ENCODE peak calls at places on chromosome 16, in six cellular contexts. K is mesenchymal stem cell, H is neuronal stem cell, R is H9, Q is H1, X is trophoblast cell. T is an unnamed sample.

GRCh38 chr16:80039777-80040176 is 439.2 kb upstream of the MAF start:
- DNase-seq in K (no peak), H (no peak), R (no peak), Q (no peak), X (no peak), T (no peak)

GRCh38 chr16:56848056-56848936 is 16.7 kb upstream of the SLC12A3 start:
- DNase-seq in K (peak), H (no peak), R (no peak), Q (no peak), X (no peak), T (peak)

GRCh38 chr16:4531816-4532215 is 6.8 kb downstream of the CDIP1 start:
- DNase-seq in K (no peak), H (no peak), R (no peak), Q (no peak), X (no peak), T (no peak)

GRCh38 chr16:48961546-48961945 is 320.1 kb downstream of the CBLN1 start:
- DNase-seq in K (no peak), H (no peak), R (no peak), Q (no peak), X (peak), T (no peak)

GRCh38 chr16:68707341-68708152 is 29.5 kb upstream of the CDH1 start:
- DNase-seq in K (peak), H (peak), R (peak), Q (peak), X (no peak), T (no peak)

GRCh38 chr16:9533042-9533441 is 441.6 kb downstream of the HAPSTR1 start:
- DNase-seq in K (no peak), H (no peak), R (no peak), Q (no peak), X (no peak), T (no peak)

GRCh38 chr16:12542818-12543699 is 260.6 kb downstream of the CPPED1 start:
- DNase-seq in K (no peak), H (no peak), R (no peak), Q (no peak), X (no peak), T (no peak)

GRCh38 chr16:88441460-88441859 is 11.6 kb upstream of the ZFPM1 start:
- DNase-seq in K (no peak), H (no peak), R (no peak), Q (no peak), X (no peak), T (no peak)

GRCh38 chr16:58249780-58250478 is 44.9 kb downstream of the PRSS54 start:
- DNase-seq in K (peak), H (peak), R (peak), Q (peak), X (peak), T (peak)

GRCh38 chr16:57998484-57998883 is 2.0 kb downstream of the ZNF319 start:
- DNase-seq in K (peak), H (no peak), R (peak), Q (no peak), X (peak), T (no peak)

GRCh38 chr16:57026778-57027062 is 37.4 kb downstream of the NLRC5 start:
- DNase-seq in K (no peak), H (no peak), R (no peak), Q (no peak), X (no peak), T (no peak)

GRCh38 chr16:29806641-29807425 is 504 bp downstream of the MAZ start:
- DNase-seq in K (peak), H (no peak), R (peak), Q (peak), X (peak), T (no peak)

GRCh38 chr16:88292007-88292940 is 90.5 kb upstream of the ZNF469 start:
- DNase-seq in K (no peak), H (no peak), R (no peak), Q (no peak), X (no peak), T (peak)

GRCh38 chr16:5065813-5066212 is at the start of gene C16orf89:
- DNase-seq in K (no peak), H (no peak), R (no peak), Q (no peak), X (no peak), T (no peak)

GRCh38 chr16:75224281-75224680 is 5.5 kb downstream of the CTRB1 start:
- DNase-seq in K (no peak), H (no peak), R (peak), Q (no peak), X (no peak), T (no peak)

GRCh38 chr16:28543072-28543471 is 4.3 kb upstream of the NUPR1 start:
- DNase-seq in K (no peak), H (no peak), R (no peak), Q (no peak), X (peak), T (no peak)

GRCh38 chr16:75105306-75106061 is 11.1 kb downstream of the LDHD start:
- DNase-seq in K (peak), H (no peak), R (peak), Q (no peak), X (no peak), T (peak)

GRCh38 chr16:81645303-81645702 is 133.8 kb upstream of the PLCG2 start:
- DNase-seq in K (peak), H (no peak), R (peak), Q (no peak), X (peak), T (peak)

GRCh38 chr16:75296606-75297005 is 45.2 kb upstream of the BCAR1 start:
- DNase-seq in K (peak), H (no peak), R (no peak), Q (no peak), X (no peak), T (peak)

GRCh38 chr16:24729967-24730815 is 740 bp downstream of the TNRC6A start:
- DNase-seq in K (peak), H (peak), R (no peak), Q (no peak), X (peak), T (peak)

GRCh38 chr16:63890072-63890471 is 1231.8 kb downstream of the CDH11 start:
- DNase-seq in K (peak), H (no peak), R (no peak), Q (no peak), X (no peak), T (peak)

GRCh38 chr16:56606688-56607618 is 1.4 kb upstream of the MT2A start:
- DNase-seq in K (peak), H (no peak), R (no peak), Q (no peak), X (peak), T (peak)

GRCh38 chr16:47916266-47916665 is 239.5 kb downstream of the ABCC12 start:
- DNase-seq in K (peak), H (no peak), R (no peak), Q (no peak), X (no peak), T (peak)

GRCh38 chr16:14302031-14302398 is 230.9 kb downstream of the MRTFB start:
- DNase-seq in K (peak), H (no peak), R (peak), Q (no peak), X (peak), T (peak)

GRCh38 chr16:14303182-14303618 is 232.1 kb downstream of the MRTFB start:
- DNase-seq in K (peak), H (no peak), R (no peak), Q (no peak), X (peak), T (peak)

GRCh38 chr16:14300631-14301149 is 229.6 kb downstream of the MRTFB start:
- DNase-seq in K (peak), H (no peak), R (peak), Q (no peak), X (peak), T (peak)

GRCh38 chr16:14302399-14303181 is 231.5 kb downstream of the MRTFB start:
- DNase-seq in K (peak), H (no peak), R (peak), Q (no peak), X (peak), T (no peak)

DNA sequence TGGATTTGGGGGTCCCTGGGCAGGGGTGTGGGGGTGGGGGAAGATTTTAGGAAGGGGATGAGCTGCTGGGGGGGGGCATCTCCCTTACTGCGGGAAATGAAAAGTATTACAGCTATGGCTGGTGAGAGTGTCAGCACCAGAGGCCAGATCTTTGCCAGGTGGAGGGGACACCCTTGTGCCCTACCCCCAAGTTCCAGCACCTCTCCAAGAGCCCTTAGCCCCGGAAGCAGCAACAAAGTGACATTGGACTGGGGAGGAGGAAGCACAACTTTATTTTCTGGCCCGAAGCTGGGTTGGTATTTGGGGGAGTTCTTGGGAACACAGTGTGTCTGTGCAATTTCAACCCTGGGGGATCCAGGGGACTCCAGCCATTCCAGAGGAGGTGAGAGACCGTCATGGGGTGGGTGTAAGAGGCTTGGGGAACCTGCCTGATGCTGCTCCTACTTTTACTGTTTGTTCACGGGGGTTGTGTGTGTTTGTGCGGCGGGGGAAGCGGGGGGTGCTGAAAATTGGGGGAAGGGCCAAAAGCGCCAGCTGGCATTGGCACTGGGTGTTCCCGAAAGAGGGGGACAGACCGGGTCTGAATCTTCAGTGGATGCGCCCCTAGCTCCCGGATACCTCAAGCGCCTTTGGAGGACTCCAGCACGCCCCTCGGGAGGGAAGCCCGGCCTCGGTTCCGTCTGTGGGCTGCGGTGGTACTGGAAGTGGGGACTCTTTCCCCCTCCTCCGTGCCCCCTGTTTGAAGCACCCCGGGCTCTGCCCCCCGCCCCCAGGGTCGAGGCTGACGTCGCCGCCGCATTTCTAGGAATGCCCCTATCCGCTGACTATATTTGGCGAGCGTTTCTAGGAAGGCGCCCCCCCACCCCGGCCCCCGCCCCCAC is 230.3 kb downstream of the MRTFB start:
- DNase-seq in K (peak), H (no peak), R (peak), Q (no peak), X (peak), T (no peak)
- H3K14ac ChIP-seq in K (peak), H (no peak), R (no peak), Q (no peak), X (peak), T (peak)

GRCh38 chr16:6897910-6898475 is 434.7 kb upstream of the RBFOX1 start:
- DNase-seq in K (no peak), H (no peak), R (no peak), Q (no peak), X (no peak), T (no peak)
- H3K14ac ChIP-seq in K (no peak), H (no peak), R (no peak), Q (no peak), X (no peak), T (no peak)

GRCh38 chr16:54071516-54071915 is 215.1 kb downstream of the IRX3 start:
- DNase-seq in K (no peak), H (no peak), R (no peak), Q (no peak), X (no peak), T (no peak)
- H3K14ac ChIP-seq in K (no peak), H (no peak), R (no peak), Q (no peak), X (no peak), T (no peak)

DNA sequence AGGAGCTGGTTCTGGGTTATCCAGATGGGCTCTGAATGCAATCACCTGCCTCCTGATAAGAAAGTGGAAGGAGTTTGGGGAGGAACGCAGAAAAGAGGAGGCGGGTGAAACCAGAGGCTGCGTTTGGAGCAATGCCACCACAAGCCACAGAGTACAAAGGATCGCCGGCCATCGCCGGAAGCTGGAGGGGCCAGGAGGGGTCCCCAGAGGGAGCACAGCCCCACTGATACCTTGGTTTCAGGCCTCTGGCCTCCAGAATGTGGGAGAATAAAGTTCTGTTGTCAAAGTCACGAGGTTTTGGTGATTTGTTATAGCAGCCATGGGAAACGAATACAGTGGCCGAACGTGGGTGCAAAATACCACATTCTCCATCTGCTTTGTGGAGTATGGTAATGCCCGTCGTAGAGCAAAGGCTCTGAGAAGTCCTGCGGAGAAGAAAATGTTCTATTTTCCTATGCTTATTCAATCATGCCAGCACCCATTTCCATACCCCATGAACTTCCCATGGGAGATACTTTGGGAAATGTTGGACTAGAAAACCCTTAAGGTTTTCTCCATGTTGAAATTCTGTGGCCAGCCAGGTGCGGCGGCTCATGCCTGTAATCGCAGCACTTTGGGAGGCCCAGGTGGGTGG is 51.4 kb downstream of the ZDHHC7 start:
- DNase-seq in K (no peak), H (no peak), R (no peak), Q (no peak), X (no peak), T (no peak)
- H3K14ac ChIP-seq in K (no peak), H (no peak), R (no peak), Q (no peak), X (no peak), T (no peak)

GRCh38 chr16:30853758-30854157 is 40.1 kb downstream of the BCL7C start:
- DNase-seq in K (no peak), H (no peak), R (no peak), Q (no peak), X (peak), T (peak)
- H3K14ac ChIP-seq in K (no peak), H (no peak), R (no peak), Q (no peak), X (no peak), T (no peak)

DNA sequence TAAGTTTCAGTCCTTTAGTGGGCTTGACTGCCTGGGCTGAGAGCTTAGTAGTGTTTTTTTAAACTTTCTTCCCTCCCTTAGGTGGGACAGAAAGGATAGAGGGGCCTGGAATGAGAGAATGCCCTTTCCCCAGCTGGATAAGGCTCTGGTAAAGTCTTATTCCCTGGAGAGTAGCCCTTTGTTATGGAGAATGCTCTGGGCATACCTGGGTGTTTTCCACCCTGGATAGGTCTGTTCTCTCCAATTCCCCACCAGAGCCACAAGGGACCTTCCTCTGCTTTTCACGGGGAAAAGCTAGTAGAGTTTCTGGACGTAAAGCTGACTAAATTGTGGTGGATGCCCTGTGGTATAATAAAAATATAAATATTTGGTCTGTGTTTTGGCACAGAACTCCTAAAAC is 164.1 kb downstream of the HS3ST4 start:
- DNase-seq in K (no peak), H (no peak), R (peak), Q (peak), X (no peak), T (no peak)
- H3K14ac ChIP-seq in K (no peak), H (no peak), R (no peak), Q (no peak), X (no peak), T (no peak)

DNA sequence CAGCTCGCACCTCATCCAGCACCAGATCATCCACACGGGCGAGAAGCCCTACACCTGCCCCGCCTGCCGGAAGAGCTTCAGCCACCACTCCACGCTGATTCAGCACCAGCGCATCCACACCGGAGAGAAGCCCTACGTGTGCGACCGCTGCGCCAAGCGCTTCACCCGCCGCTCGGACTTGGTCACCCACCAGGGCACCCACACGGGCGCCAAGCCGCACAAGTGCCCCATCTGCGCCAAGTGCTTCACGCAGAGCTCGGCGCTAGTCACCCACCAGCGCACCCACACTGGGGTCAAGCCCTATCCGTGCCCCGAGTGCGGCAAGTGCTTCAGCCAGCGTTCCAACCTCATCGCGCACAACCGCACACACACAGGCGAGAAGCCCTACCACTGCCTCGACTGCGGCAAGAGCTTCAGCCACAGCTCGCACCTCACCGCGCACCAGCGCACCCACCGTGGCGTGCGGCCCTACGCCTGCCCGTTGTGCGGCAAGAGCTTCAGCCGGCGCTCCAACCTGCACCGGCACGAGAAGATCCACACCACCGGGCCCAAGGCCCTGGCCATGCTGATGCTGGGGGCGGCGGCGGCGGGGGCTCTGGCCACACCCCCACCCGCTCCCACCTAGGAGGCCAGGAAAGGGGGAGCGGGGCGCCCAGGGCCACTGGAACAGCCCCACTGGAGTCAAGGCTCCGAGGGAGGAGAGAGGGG is 7.5 kb downstream of the ZNF205 start:
- DNase-seq in K (no peak), H (no peak), R (no peak), Q (no peak), X (no peak), T (no peak)
- H3K14ac ChIP-seq in K (no peak), H (no peak), R (no peak), Q (no peak), X (no peak), T (no peak)

GRCh38 chr16:23268561-23268960 is 33.5 kb upstream of the SCNN1B start:
- DNase-seq in K (no peak), H (no peak), R (no peak), Q (no peak), X (no peak), T (no peak)
- H3K14ac ChIP-seq in K (no peak), H (no peak), R (no peak), Q (no peak), X (no peak), T (no peak)

GRCh38 chr16:84239910-84240309 is at the start of gene KCNG4:
- DNase-seq in K (no peak), H (no peak), R (no peak), Q (no peak), X (no peak), T (no peak)
- H3K14ac ChIP-seq in K (no peak), H (no peak), R (peak), Q (no peak), X (no peak), T (no peak)

T was measured in IMR-90.